ENCODE peak calls at places on chromosomes 12 and 14, in six cellular contexts. One of them, this sample, is unnamed.

GRCh38 chr14:100845341-100845740 is 19.4 kb downstream of the MEG3 start:
- DNase-seq in T-helper 2 cell: no peak
- DNase-seq in NCI-H2171 treated with DMSO at 0.1 percent for 48 hours: no peak
- DNase-seq in activated CD4-positive, alpha-beta T cell treated with anti-CD3 and anti-CD28 coated beads, Interleukin-2, amount 10 ng/mL, durations not matched to agents 7 days and 5 days: no peak
- DNase-seq in M059J: no peak
- DNase-seq in RWPE2: peak
- DNase-seq in this sample: no peak

GRCh38 chr12:3607039-3607719 is 116.2 kb downstream of the PRMT8 start:
- DNase-seq in T-helper 2 cell: no peak
- DNase-seq in activated CD4-positive, alpha-beta T cell treated with anti-CD3 and anti-CD28 coated beads, Interleukin-2, amount 10 ng/mL, durations not matched to agents 7 days and 5 days: no peak
- DNase-seq in RWPE2: no peak
- DNase-seq in NCI-H2171 treated with DMSO at 0.1 percent for 48 hours: no peak
- DNase-seq in M059J: no peak
- DNase-seq in this sample: no peak

GRCh38 chr12:128864516-128865186 is 11.4 kb downstream of the GLT1D1 start:
- DNase-seq in NCI-H2171 treated with DMSO at 0.1 percent for 48 hours: no peak
- DNase-seq in T-helper 2 cell: no peak
- DNase-seq in M059J: no peak
- DNase-seq in RWPE2: no peak
- DNase-seq in activated CD4-positive, alpha-beta T cell treated with anti-CD3 and anti-CD28 coated beads, Interleukin-2, amount 10 ng/mL, durations not matched to agents 7 days and 5 days: no peak
- DNase-seq in this sample: no peak

GRCh38 chr14:55438066-55438683 is 2.2 kb downstream of the TBPL2 start:
- DNase-seq in NCI-H2171 treated with DMSO at 0.1 percent for 48 hours: peak
- DNase-seq in M059J: peak
- DNase-seq in RWPE2: no peak
- DNase-seq in activated CD4-positive, alpha-beta T cell treated with anti-CD3 and anti-CD28 coated beads, Interleukin-2, amount 10 ng/mL, durations not matched to agents 7 days and 5 days: peak
- DNase-seq in T-helper 2 cell: peak
- DNase-seq in this sample: no peak

GRCh38 chr14:100039903-100040302 is 25.3 kb upstream of the EVL start:
- DNase-seq in T-helper 2 cell: no peak
- DNase-seq in RWPE2: no peak
- DNase-seq in activated CD4-positive, alpha-beta T cell treated with anti-CD3 and anti-CD28 coated beads, Interleukin-2, amount 10 ng/mL, durations not matched to agents 7 days and 5 days: no peak
- DNase-seq in M059J: no peak
- DNase-seq in NCI-H2171 treated with DMSO at 0.1 percent for 48 hours: no peak
- DNase-seq in this sample: no peak

GRCh38 chr12:49872781-49873181 is 29.9 kb upstream of the BCDIN3D start:
- DNase-seq in T-helper 2 cell: no peak
- DNase-seq in M059J: peak
- DNase-seq in activated CD4-positive, alpha-beta T cell treated with anti-CD3 and anti-CD28 coated beads, Interleukin-2, amount 10 ng/mL, durations not matched to agents 7 days and 5 days: no peak
- DNase-seq in NCI-H2171 treated with DMSO at 0.1 percent for 48 hours: no peak
- DNase-seq in RWPE2: no peak
- DNase-seq in this sample: no peak

GRCh38 chr12:91377456-91377855 is 194.8 kb upstream of the DCN start:
- DNase-seq in T-helper 2 cell: no peak
- DNase-seq in NCI-H2171 treated with DMSO at 0.1 percent for 48 hours: no peak
- DNase-seq in activated CD4-positive, alpha-beta T cell treated with anti-CD3 and anti-CD28 coated beads, Interleukin-2, amount 10 ng/mL, durations not matched to agents 7 days and 5 days: no peak
- DNase-seq in RWPE2: no peak
- DNase-seq in M059J: no peak
- DNase-seq in this sample: no peak

GRCh38 chr12:89227774-89228173 is 124.5 kb downstream of the DUSP6 start:
- DNase-seq in T-helper 2 cell: peak
- DNase-seq in activated CD4-positive, alpha-beta T cell treated with anti-CD3 and anti-CD28 coated beads, Interleukin-2, amount 10 ng/mL, durations not matched to agents 7 days and 5 days: no peak
- DNase-seq in NCI-H2171 treated with DMSO at 0.1 percent for 48 hours: no peak
- DNase-seq in RWPE2: no peak
- DNase-seq in M059J: no peak
- DNase-seq in this sample: no peak

GRCh38 chr12:104187446-104188155 is 28.0 kb upstream of the TXNRD1 start:
- DNase-seq in NCI-H2171 treated with DMSO at 0.1 percent for 48 hours: no peak
- DNase-seq in M059J: peak
- DNase-seq in RWPE2: no peak
- DNase-seq in T-helper 2 cell: no peak
- DNase-seq in activated CD4-positive, alpha-beta T cell treated with anti-CD3 and anti-CD28 coated beads, Interleukin-2, amount 10 ng/mL, durations not matched to agents 7 days and 5 days: no peak
- DNase-seq in this sample: no peak

GRCh38 chr12:1612196-1612595 is 16.8 kb upstream of the WNT5B start:
- DNase-seq in activated CD4-positive, alpha-beta T cell treated with anti-CD3 and anti-CD28 coated beads, Interleukin-2, amount 10 ng/mL, durations not matched to agents 7 days and 5 days: no peak
- DNase-seq in T-helper 2 cell: no peak
- DNase-seq in M059J: peak
- DNase-seq in RWPE2: no peak
- DNase-seq in NCI-H2171 treated with DMSO at 0.1 percent for 48 hours: no peak
- DNase-seq in this sample: no peak

GRCh38 chr14:67524152-67524963 is 8.7 kb upstream of the PLEKHH1 start:
- DNase-seq in M059J: peak
- DNase-seq in T-helper 2 cell: no peak
- DNase-seq in activated CD4-positive, alpha-beta T cell treated with anti-CD3 and anti-CD28 coated beads, Interleukin-2, amount 10 ng/mL, durations not matched to agents 7 days and 5 days: no peak
- DNase-seq in RWPE2: no peak
- DNase-seq in NCI-H2171 treated with DMSO at 0.1 percent for 48 hours: no peak
- DNase-seq in this sample: no peak